ENCODE peak calls at places on chromosomes 7 and 10, in five cellular contexts. G is PC-3, S is neural progenitor cell, R is fibroblast of lung, X is endothelial cell of umbilical vein. O is an unnamed sample.

GRCh38 chr7:23654508-23654907 is 25.5 kb upstream of the FAM221A start:
- DNase-seq in S (peak; percentile 71), R (peak; percentile 37), X (peak; percentile 35), G (peak; percentile 9), O (peak; percentile 26)

GRCh38 chr7:66640802-66641525 is 12.3 kb downstream of the KCTD7 start:
- DNase-seq in X (no peak), S (no peak), G (no peak), R (no peak), O (no peak)

GRCh38 chr7:116740758-116741462 is 68.9 kb downstream of the MET start:
- DNase-seq in X (no peak), R (no peak), G (no peak), S (no peak), O (peak; percentile 10)

GRCh38 chr7:50658696-50659095 is 93.5 kb upstream of the DDC start:
- DNase-seq in R (no peak), G (no peak), S (no peak), X (no peak), O (no peak)

GRCh38 chr7:131107343-131108211 is 220.1 kb upstream of the MKLN1 start:
- DNase-seq in R (peak; percentile 85), G (peak; percentile 64), S (peak; percentile 62), X (peak; percentile 92), O (peak; percentile 92)

GRCh38 chr10:71333154-71333887 is 14.3 kb downstream of the SLC29A3 start:
- DNase-seq in X (no peak), S (no peak), R (no peak), G (no peak), O (no peak)

GRCh38 chr7:50697686-50698085 is 85.0 kb downstream of the GRB10 start:
- DNase-seq in G (no peak), S (no peak), R (no peak), X (no peak), O (no peak)

GRCh38 chr7:116601426-116601825 is 70.6 kb upstream of the MET start:
- DNase-seq in R (no peak), G (no peak), X (no peak), S (no peak), O (no peak)

GRCh38 chr7:21903074-21903786 is 42.5 kb downstream of the CDCA7L start:
- DNase-seq in R (no peak), X (no peak), S (no peak), G (no peak), O (no peak)

GRCh38 chr7:7869036-7869435 is 99.6 kb upstream of the GLCCI1 start:
- DNase-seq in S (no peak), G (no peak), R (no peak), X (no peak), O (no peak)

GRCh38 chr7:16929146-16929762 is 47.5 kb upstream of the AGR3 start:
- DNase-seq in G (no peak), S (no peak), X (no peak), R (no peak), O (no peak)

GRCh38 chr7:157160433-157160832 is 21.7 kb downstream of the UBE3C start:
- DNase-seq in R (no peak), S (no peak), G (no peak), X (no peak), O (no peak)

DNA sequence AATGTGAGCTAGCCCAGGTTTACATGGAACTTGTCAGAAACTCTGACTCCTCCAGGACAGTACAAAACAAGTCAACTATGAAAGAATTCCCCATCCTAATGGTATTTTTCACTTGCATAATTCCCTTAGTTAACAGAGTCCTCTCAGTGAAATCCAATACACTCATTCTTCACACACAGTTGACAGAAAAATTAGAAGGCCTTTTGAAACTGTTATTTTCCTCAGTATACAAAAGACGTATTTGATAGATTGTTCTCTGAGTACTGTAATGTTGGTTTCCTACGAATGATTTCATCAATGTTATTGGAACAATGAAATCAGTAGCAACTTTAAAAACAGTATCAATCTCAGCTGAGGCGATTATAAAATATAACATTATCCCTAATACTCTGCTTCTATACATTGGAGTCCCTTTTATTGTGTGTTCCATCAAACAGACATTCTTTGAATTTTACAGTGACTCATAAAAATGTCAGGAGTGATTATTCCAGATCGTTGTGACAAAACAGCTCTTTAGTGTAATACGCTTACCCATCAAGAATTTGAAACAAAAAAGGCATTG is 136.4 kb upstream of the ANK3 start:
- DNase-seq in R (no peak), X (no peak), S (no peak), G (peak; percentile 86), O (no peak)
- H2AFZ ChIP-seq in R (no peak overlapping the region), X (no peak overlapping the region), S (no peak overlapping the region), G (no peak overlapping the region), O (no peak overlapping the region)

GRCh38 chr7:119197172-119197871 is 972.8 kb downstream of the ANKRD7 start:
- DNase-seq in X (no peak), R (no peak), S (no peak), G (no peak), O (no peak)
- H2AFZ ChIP-seq in X (no peak overlapping the region), R (no peak overlapping the region), S (peak overlapping the region; percentile 62), G (no peak overlapping the region), O (no peak overlapping the region)

GRCh38 chr7:1678070-1678543 is 8.0 kb downstream of the ELFN1 start:
- DNase-seq in R (no peak), X (no peak), S (no peak), G (no peak), O (no peak)
- H2AFZ ChIP-seq in R (no peak overlapping the region), X (no peak overlapping the region), S (no peak overlapping the region), G (no peak overlapping the region), O (no peak overlapping the region)

GRCh38 chr10:43204394-43204942 is 62.4 kb downstream of the RASGEF1A start:
- DNase-seq in R (no peak), G (no peak), X (no peak), S (no peak), O (no peak)

GRCh38 chr10:43202224-43202656 is 64.0 kb downstream of the CSGALNACT2 start:
- DNase-seq in G (no peak), R (peak; percentile 21), X (no peak), S (peak; percentile 75), O (peak; percentile 69)

GRCh38 chr10:43202657-43203490 is 64.0 kb downstream of the RASGEF1A start:
- DNase-seq in S (peak; percentile 74), R (no peak), G (no peak), X (no peak), O (peak; percentile 41)

GRCh38 chr10:43204943-43205671 is 61.8 kb downstream of the RASGEF1A start:
- DNase-seq in R (peak; percentile 47), X (peak; percentile 50), G (peak; percentile 70), S (peak; percentile 81), O (peak; percentile 78)

GRCh38 chr10:43203491-43204393 is 63.1 kb downstream of the RASGEF1A start:
- DNase-seq in R (no peak), X (no peak), S (peak; percentile 65), G (no peak), O (no peak)
- H2AFZ ChIP-seq in R (no peak overlapping the region), X (peak overlapping the region; percentile 81), S (peak overlapping the region; percentile 73), G (no peak overlapping the region), O (no peak overlapping the region)

DNA sequence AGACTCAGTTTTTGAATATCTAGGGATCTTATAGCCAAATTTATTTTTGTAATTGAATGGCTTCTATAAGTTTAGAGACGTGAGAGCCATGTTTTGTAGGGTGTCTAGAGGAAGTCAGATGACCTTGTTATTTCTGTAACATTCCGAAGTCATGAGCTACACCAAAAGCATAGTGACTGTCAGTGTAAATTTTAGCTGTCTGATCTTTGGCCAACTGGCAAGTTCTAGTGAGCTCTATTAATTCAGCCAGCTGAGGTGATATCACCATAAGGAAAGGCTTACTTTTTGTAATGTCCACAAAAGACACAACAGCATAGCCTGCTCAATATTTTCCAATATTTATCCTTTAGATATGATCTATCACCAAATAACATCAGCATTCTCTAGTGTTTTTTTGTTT is 9.9 kb upstream of the NT5C3A start:
- DNase-seq in X (peak; percentile 69), R (peak; percentile 73), G (peak; percentile 38), S (no peak), O (peak; percentile 66)
- H2AFZ ChIP-seq in X (peak overlapping the region; percentile 35), R (peak overlapping the region; percentile 0), G (no peak overlapping the region), S (no peak overlapping the region), O (peak overlapping the region; percentile 61)

GRCh38 chr7:30184804-30185487 is 50.2 kb downstream of the MTURN start:
- DNase-seq in G (no peak), R (no peak), X (no peak), S (no peak), O (no peak)
- H2AFZ ChIP-seq in G (no peak overlapping the region), R (no peak overlapping the region), X (no peak overlapping the region), S (no peak overlapping the region), O (no peak overlapping the region)

DNA sequence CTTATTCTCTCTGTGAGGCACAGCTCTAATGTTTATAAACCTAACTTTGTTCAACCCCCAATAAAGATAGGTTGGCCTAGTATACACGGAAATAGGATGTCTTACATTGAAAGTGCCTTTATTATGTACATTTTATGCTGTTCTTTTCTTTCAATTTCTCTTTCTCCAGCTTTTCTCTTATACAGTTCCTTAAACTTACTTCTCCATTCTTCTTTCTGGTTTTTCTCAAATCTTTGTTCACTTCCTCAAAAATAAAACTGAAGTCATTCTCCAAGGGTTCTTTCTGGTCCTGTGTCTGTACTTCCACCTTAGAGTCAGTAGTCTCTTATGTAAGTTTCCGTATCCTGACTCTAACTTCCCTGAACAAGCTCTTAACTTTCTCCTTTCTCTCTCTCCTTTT is 29.2 kb upstream of the NAMPT start:
- DNase-seq in X (no peak), G (no peak), S (no peak), R (no peak), O (no peak)
- H2AFZ ChIP-seq in X (peak overlapping the region; percentile 83), G (peak overlapping the region; percentile 18), S (no peak overlapping the region), R (no peak overlapping the region), O (no peak overlapping the region)